ENCODE peak calls at places on chromosomes 11 and 22, in eight cellular contexts. D is prostate gland, C is foreskin fibroblast, W is heart left ventricle, G is AG04449, R is upper lobe of right lung, M is body of pancreas, I is esophagus squamous epithelium. U is an unnamed sample.

GRCh38 chr11:88175004-88175706 is at the start of gene RAB38:
- DNase-seq in D (peak), C (no peak), W (no peak), G (no peak), R (peak), M (peak), I (no peak), U (no peak)

GRCh38 chr11:67373916-67374570 is 645 bp upstream of the CLCF1 start:
- DNase-seq in D (peak), C (peak), W (peak), G (peak), R (peak), M (peak), I (no peak), U (peak)

GRCh38 chr11:64755681-64756361 is 4.0 kb downstream of the PYGM start:
- DNase-seq in D (no peak), C (no peak), W (no peak), G (no peak), R (peak), M (no peak), I (no peak), U (no peak)

GRCh38 chr11:45788887-45789286 is 16.1 kb upstream of the SLC35C1 start:
- DNase-seq in D (no peak), C (no peak), W (no peak), G (no peak), R (no peak), M (no peak), I (no peak), U (no peak)

GRCh38 chr11:129950319-129951034 is 52.2 kb downstream of the PRDM10 start:
- DNase-seq in D (peak), C (peak), W (peak), G (no peak), R (no peak), M (peak), I (no peak), U (no peak)

GRCh38 chr11:1916132-1916985 is 3.1 kb upstream of the TNNT3 start:
- DNase-seq in D (no peak), C (no peak), W (no peak), G (no peak), R (peak), M (no peak), I (no peak), U (no peak)

GRCh38 chr11:79050784-79051183 is 390.0 kb downstream of the TENM4 start:
- DNase-seq in D (no peak), C (no peak), W (peak), G (no peak), R (no peak), M (no peak), I (no peak), U (no peak)

GRCh38 chr22:31822523-31822922 is 68.7 kb downstream of the DEPDC5 start:
- DNase-seq in D (no peak), C (no peak), W (no peak), G (no peak), R (no peak), M (peak), I (no peak), U (no peak)

GRCh38 chr11:128506999-128507591 is 80.3 kb downstream of the ETS1 start:
- DNase-seq in D (peak), C (peak), W (peak), G (peak), R (peak), M (peak), I (peak), U (peak)

GRCh38 chr11:134556186-134556585 is 144.1 kb upstream of the B3GAT1 start:
- DNase-seq in D (no peak), C (no peak), W (no peak), G (no peak), R (no peak), M (no peak), I (no peak), U (no peak)

GRCh38 chr11:124069429-124070401 is 28.6 kb upstream of the OR10G7 start:
- DNase-seq in D (no peak), C (peak), W (peak), G (no peak), R (peak), M (peak), I (no peak), U (peak)

GRCh38 chr11:85485902-85486301 is 141.2 kb downstream of the DLG2 start:
- DNase-seq in D (no peak), C (no peak), W (no peak), G (no peak), R (no peak), M (no peak), I (no peak), U (no peak)

GRCh38 chr22:24115247-24116207 is 65.8 kb upstream of the SUSD2 start:
- DNase-seq in D (no peak), C (no peak), W (no peak), G (no peak), R (no peak), M (no peak), I (no peak), U (no peak)

GRCh38 chr22:33274214-33274828 is 216.1 kb upstream of the SYN3 start:
- DNase-seq in D (no peak), C (no peak), W (no peak), G (no peak), R (no peak), M (no peak), I (no peak), U (no peak)

GRCh38 chr11:26149585-26149984 is 182.3 kb upstream of the ANO3 start:
- DNase-seq in D (no peak), C (no peak), W (no peak), G (no peak), R (no peak), M (no peak), I (no peak), U (no peak)

GRCh38 chr11:8263109-8263768 is 439 bp downstream of the LMO1 start:
- DNase-seq in D (no peak), C (no peak), W (no peak), G (no peak), R (peak), M (peak), I (no peak), U (no peak)

GRCh38 chr22:24247011-24247507 is 2.2 kb upstream of the GGT5 start:
- DNase-seq in D (no peak), C (no peak), W (no peak), G (no peak), R (no peak), M (no peak), I (no peak), U (no peak)

DNA sequence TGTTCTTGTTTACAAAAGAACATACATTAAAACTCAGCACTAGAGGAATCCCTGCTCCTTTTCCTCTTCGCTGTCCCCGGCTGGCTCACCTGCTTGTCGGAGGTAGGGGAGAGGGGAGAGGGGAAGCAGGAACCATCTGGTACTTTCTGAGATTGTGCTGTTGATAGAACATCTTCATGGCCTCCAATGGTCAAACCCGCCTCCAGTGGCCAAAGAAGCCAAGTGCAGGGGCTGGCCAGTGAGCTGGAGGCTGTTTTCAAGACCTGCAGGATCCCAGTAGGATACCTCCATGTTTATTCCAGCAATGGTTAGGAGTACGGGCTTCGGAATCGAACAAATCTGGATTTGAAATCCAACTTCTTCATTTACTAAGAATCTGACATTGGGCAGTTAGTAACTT is 92.6 kb downstream of the PKNOX2 start:
- DNase-seq in D (no peak), C (no peak), W (no peak), G (no peak), R (no peak), M (no peak), I (no peak), U (no peak)
- TF ChIP-seq CTCF in D (no peak), C (peak), W (no peak), G (peak), R (no peak), M (no peak), I (no peak), U (peak)

GRCh38 chr11:119644502-119644901 is 84.5 kb downstream of the NECTIN1 start:
- DNase-seq in D (no peak), C (no peak), W (no peak), G (no peak), R (no peak), M (no peak), I (no peak), U (no peak)
- H3K4me3 ChIP-seq in D (no peak), C (no peak), W (no peak), G (no peak), R (no peak), M (no peak), I (no peak), U (no peak)

GRCh38 chr11:69001301-69002081 is 11.6 kb downstream of the MRGPRF start:
- DNase-seq in D (no peak), C (no peak), W (no peak), G (no peak), R (peak), M (no peak), I (no peak), U (no peak)
- TF ChIP-seq CTCF in D (no peak), C (no peak), W (no peak), G (no peak), R (no peak), M (no peak), I (no peak), U (no peak)

GRCh38 chr22:28923826-28924732 is 40.7 kb downstream of the ZNRF3 start:
- DNase-seq in D (peak), C (no peak), W (no peak), G (no peak), R (peak), M (peak), I (no peak), U (no peak)
- H3K4me3 ChIP-seq in D (no peak), C (no peak), W (no peak), G (no peak), R (no peak), M (no peak), I (no peak), U (no peak)

GRCh38 chr11:60767388-60767811 is 10.7 kb downstream of the MS4A15 start:
- DNase-seq in D (no peak), C (no peak), W (no peak), G (no peak), R (peak), M (no peak), I (no peak), U (no peak)
- TF ChIP-seq CTCF in D (no peak), C (peak), W (no peak), G (peak), R (peak), M (peak), I (no peak), U (peak)

GRCh38 chr22:39661842-39662676 is 91.5 kb downstream of the CACNA1I start:
- DNase-seq in D (no peak), C (no peak), W (no peak), G (no peak), R (no peak), M (peak), I (no peak), U (no peak)

GRCh38 chr22:39661501-39661841 is 90.9 kb downstream of the CACNA1I start:
- DNase-seq in D (no peak), C (no peak), W (no peak), G (no peak), R (no peak), M (no peak), I (no peak), U (no peak)

GRCh38 chr22:39664485-39665200 is 94.1 kb downstream of the CACNA1I start:
- DNase-seq in D (no peak), C (no peak), W (no peak), G (no peak), R (no peak), M (peak), I (no peak), U (no peak)

GRCh38 chr22:39663751-39664150 is 93.2 kb downstream of the CACNA1I start:
- DNase-seq in D (no peak), C (no peak), W (no peak), G (no peak), R (no peak), M (no peak), I (no peak), U (no peak)

GRCh38 chr22:39662677-39663034 is 92.1 kb downstream of the CACNA1I start:
- DNase-seq in D (no peak), C (no peak), W (no peak), G (no peak), R (no peak), M (no peak), I (no peak), U (no peak)
- H3K4me3 ChIP-seq in D (no peak), C (no peak), W (no peak), G (no peak), R (no peak), M (no peak), I (no peak), U (no peak)

GRCh38 chr11:93704237-93704636 is 37.1 kb downstream of the TAF1D start:
- DNase-seq in D (no peak), C (no peak), W (no peak), G (no peak), R (no peak), M (no peak), I (no peak), U (no peak)
- TF ChIP-seq CTCF in D (no peak), C (no peak), W (no peak), G (no peak), R (no peak), M (no peak), I (no peak), U (no peak)

GRCh38 chr11:132352497-132352896 is 982.1 kb downstream of the NTM start:
- DNase-seq in D (no peak), C (no peak), W (no peak), G (no peak), R (no peak), M (no peak), I (no peak), U (no peak)

GRCh38 chr11:132353255-132353654 is 982.8 kb downstream of the NTM start:
- DNase-seq in D (no peak), C (no peak), W (no peak), G (no peak), R (no peak), M (no peak), I (no peak), U (no peak)

GRCh38 chr11:132361011-132361550 is 990.7 kb downstream of the NTM start:
- DNase-seq in D (no peak), C (no peak), W (no peak), G (no peak), R (no peak), M (no peak), I (no peak), U (no peak)

GRCh38 chr11:132358573-132358953 is 988.1 kb downstream of the NTM start:
- DNase-seq in D (no peak), C (no peak), W (no peak), G (no peak), R (no peak), M (no peak), I (no peak), U (no peak)

DNA sequence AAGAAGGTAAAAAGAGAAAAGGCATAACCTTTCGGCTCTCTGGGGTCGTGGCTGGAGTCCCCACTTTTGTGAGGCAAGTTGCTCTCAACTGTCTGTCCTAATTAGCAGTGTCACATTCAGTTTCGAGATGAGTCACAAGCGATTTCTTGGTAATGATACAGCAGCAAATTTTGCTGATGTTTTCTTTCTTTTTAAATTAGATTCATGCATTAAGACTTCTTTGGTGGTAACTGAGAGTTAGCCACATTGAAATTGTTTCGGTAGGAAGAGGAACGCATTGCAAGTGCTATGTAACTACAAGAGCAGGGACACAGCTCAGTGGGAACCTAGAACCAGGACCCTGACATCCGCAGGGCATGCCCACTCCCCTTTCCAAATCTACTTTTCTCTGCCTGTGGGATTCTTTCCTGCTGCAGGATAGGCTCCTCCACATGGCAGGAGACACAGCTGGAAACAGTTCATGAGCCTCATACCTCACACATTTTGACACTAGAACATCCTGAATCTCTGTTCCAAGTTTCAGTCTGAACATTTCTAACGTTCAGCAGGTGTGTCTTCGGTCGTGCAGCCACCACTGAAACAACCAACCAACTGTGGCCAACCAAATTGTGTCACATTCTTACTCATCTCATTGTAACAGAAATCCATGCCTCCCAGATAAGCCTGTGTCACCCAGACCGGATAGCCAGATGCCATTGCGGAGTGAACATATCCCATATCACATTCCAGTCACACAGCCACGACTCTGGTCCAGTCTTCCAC is 987.6 kb downstream of the NTM start:
- DNase-seq in D (no peak), C (no peak), W (no peak), G (no peak), R (no peak), M (no peak), I (no peak), U (no peak)
- H3K4me3 ChIP-seq in D (no peak), C (no peak), W (no peak), G (no peak), R (no peak), M (no peak), I (no peak), U (no peak)

GRCh38 chr22:41501209-41501608 is 32.3 kb downstream of the ACO2 start:
- DNase-seq in D (no peak), C (no peak), W (no peak), G (no peak), R (no peak), M (no peak), I (no peak), U (no peak)
- TF ChIP-seq CTCF in D (no peak), C (no peak), W (no peak), G (no peak), R (peak), M (peak), I (no peak), U (no peak)

U was measured in AG09309.